ENCODE peak calls at places on chromosomes 16 and 17, in five cellular contexts. M is ascending aorta, U is GM23248, J is A549, A is kidney glomerular epithelial cell. O is an unnamed sample.

GRCh38 chr17:31495049-31495885 is 103.8 kb downstream of the RAB11FIP4 start:
- DNase-seq in M (no peak), U (no peak), J (no peak), A (no peak), O (no peak)

GRCh38 chr17:75701288-75701687 is 20.0 kb upstream of the ITGB4 start:
- DNase-seq in M (no peak), U (no peak), J (no peak), A (no peak), O (no peak)

GRCh38 chr17:67390646-67391480 is 13.8 kb downstream of the PITPNC1 start:
- DNase-seq in M (peak; percentile 64), U (peak; percentile 95), J (peak; percentile 42), A (peak; percentile 85), O (peak; percentile 41)

GRCh38 chr17:51351890-51352289 is 91.5 kb downstream of the UTP18 start:
- DNase-seq in M (no peak), U (peak; percentile 45), J (no peak), A (no peak), O (no peak)

GRCh38 chr17:65533855-65534457 is 27.5 kb downstream of the AXIN2 start:
- DNase-seq in M (no peak), U (no peak), J (no peak), A (no peak), O (no peak)

GRCh38 chr16:87498324-87499188 is 5.7 kb upstream of the ZCCHC14 start:
- DNase-seq in M (no peak), U (no peak), J (no peak), A (no peak), O (no peak)

GRCh38 chr17:31373150-31374082 is 18.1 kb upstream of the RAB11FIP4 start:
- DNase-seq in M (no peak), U (peak; percentile 75), J (no peak), A (peak; percentile 63), O (no peak)

GRCh38 chr17:7442142-7442541 is 2.7 kb upstream of the CHRNB1 start:
- DNase-seq in M (no peak), U (no peak), J (no peak), A (no peak), O (no peak)

GRCh38 chr17:74108126-74108705 is 95.3 kb upstream of the RPL38 start:
- DNase-seq in M (no peak), U (no peak), J (no peak), A (no peak), O (no peak)

GRCh38 chr17:46195939-46196338 is 2.7 kb upstream of the KANSL1 start:
- DNase-seq in M (no peak), U (no peak), J (no peak), A (peak; percentile 79), O (no peak)

GRCh38 chr17:57142925-57143324 is 57.9 kb downstream of the AKAP1 start:
- DNase-seq in M (no peak), U (peak; percentile 44), J (no peak), A (no peak), O (no peak)

GRCh38 chr16:66930189-66930588 is 4.0 kb downstream of the CIAO2B start:
- DNase-seq in M (no peak), U (peak; percentile 81), J (no peak), A (peak; percentile 45), O (no peak)

GRCh38 chr16:72837846-72838661 is 209.9 kb downstream of the ZFHX3 start:
- DNase-seq in M (no peak), U (no peak), J (no peak), A (no peak), O (no peak)

GRCh38 chr17:53033297-53033696 is 789.4 kb upstream of the KIF2B start:
- DNase-seq in M (no peak), U (no peak), J (no peak), A (no peak), O (no peak)

GRCh38 chr17:61750656-61751055 is 112.7 kb downstream of the BRIP1 start:
- DNase-seq in M (no peak), U (no peak), J (no peak), A (no peak), O (no peak)

GRCh38 chr17:49798182-49798581 is 9.7 kb downstream of the KAT7 start:
- DNase-seq in M (no peak), U (peak; percentile 71), J (no peak), A (no peak), O (no peak)

GRCh38 chr17:83080641-83081560 is 1.5 kb downstream of the METRNL start:
- DNase-seq in M (no peak), U (peak; percentile 75), J (no peak), A (peak; percentile 42), O (peak; percentile 25)

GRCh38 chr17:45098869-45099616 is 33.3 kb downstream of the PLCD3 start:
- DNase-seq in M (peak; percentile 97), U (peak; percentile 85), J (peak; percentile 99), A (peak; percentile 64), O (peak; percentile 53)

GRCh38 chr16:62036101-62036806 is at the start of gene CDH8:
- DNase-seq in M (peak; percentile 63), U (no peak), J (no peak), A (no peak), O (no peak)

GRCh38 chr16:3056336-3057180 is 8.9 kb upstream of the IL32 start:
- DNase-seq in M (no peak), U (no peak), J (no peak), A (no peak), O (no peak)

GRCh38 chr17:63838586-63839184 is 3.8 kb downstream of the SMARCD2 start:
- DNase-seq in M (peak; percentile 96), U (peak; percentile 87), J (no peak), A (no peak), O (no peak)

GRCh38 chr17:79026345-79027273 is 2.6 kb downstream of the C1QTNF1 start:
- DNase-seq in M (peak; percentile 72), U (peak; percentile 73), J (peak; percentile 86), A (peak; percentile 72), O (no peak)

GRCh38 chr17:44331249-44331760 is 6.7 kb upstream of the SLC25A39 start:
- DNase-seq in M (peak; percentile 89), U (peak; percentile 72), J (peak; percentile 84), A (peak; percentile 59), O (peak; percentile 34)